ENCODE peak calls at places on chromosomes 12 and 14, in six cellular contexts. Q is tibial artery, M is cardiac muscle cell, H is H9, S is Peyer's patch, O is fibroblast of lung. P is an unnamed sample.

GRCh38 chr14:100282766-100283419 is 23.4 kb downstream of the SLC25A29 start:
- DNase-seq in M (no peak), O (no peak), H (no peak), Q (no peak), S (peak; percentile 39), P (no peak)

GRCh38 chr12:118319627-118320026 is 53.1 kb downstream of the TAOK3 start:
- DNase-seq in Q (no peak), H (no peak), M (no peak), O (no peak), S (no peak), P (no peak)

GRCh38 chr14:81127785-81128184 is 93.0 kb downstream of the GTF2A1 start:
- DNase-seq in O (peak; percentile 28), Q (no peak), M (peak; percentile 35), S (no peak), H (no peak), P (no peak)

GRCh38 chr12:65765436-65765813 is 58.9 kb upstream of the HMGA2 start:
- DNase-seq in O (peak; percentile 96), M (peak; percentile 81), Q (no peak), H (no peak), S (no peak), P (no peak)

GRCh38 chr12:41663487-41664258 is 475.6 kb downstream of the PDZRN4 start:
- DNase-seq in Q (no peak), O (peak; percentile 38), M (peak; percentile 6), H (no peak), S (no peak), P (peak; percentile 80)

GRCh38 chr12:82517027-82517426 is 158.7 kb downstream of the METTL25 start:
- DNase-seq in Q (no peak), H (peak; percentile 64), M (peak; percentile 21), S (no peak), O (no peak), P (peak; percentile 77)

GRCh38 chr14:32050839-32051238 is 26.3 kb upstream of the ARHGAP5 start:
- DNase-seq in H (no peak), O (no peak), M (no peak), Q (no peak), S (no peak), P (no peak)

GRCh38 chr12:128250091-128250490 is 16.9 kb upstream of the TMEM132C start:
- DNase-seq in H (no peak), Q (no peak), O (no peak), M (no peak), S (no peak), P (no peak)

GRCh38 chr12:2547273-2548044 is 247.3 kb upstream of the FKBP4 start:
- DNase-seq in M (no peak), H (no peak), O (no peak), Q (no peak), S (no peak), P (no peak)

GRCh38 chr14:74579447-74580274 is 32.4 kb downstream of the LTBP2 start:
- DNase-seq in M (peak; percentile 87), O (peak; percentile 95), S (no peak), Q (no peak), H (no peak), P (no peak)

GRCh38 chr12:121697093-121697698 is 15.4 kb upstream of the TMEM120B start:
- DNase-seq in H (no peak), Q (no peak), S (no peak), M (peak; percentile 67), O (peak; percentile 31), P (peak; percentile 78)

GRCh38 chr12:50533203-50533584 is 28.4 kb downstream of the DIP2B start:
- DNase-seq in O (no peak), Q (no peak), M (no peak), H (no peak), S (no peak), P (no peak)

GRCh38 chr12:122839907-122840554 is 4.8 kb downstream of the HIP1R start:
- DNase-seq in Q (no peak), H (no peak), O (no peak), M (no peak), S (no peak), P (no peak)

GRCh38 chr12:103105971-103106597 is 148.6 kb downstream of the ASCL1 start:
- DNase-seq in O (no peak), Q (no peak), S (no peak), M (no peak), H (no peak), P (no peak)

GRCh38 chr14:55332654-55333570 is 61.7 kb downstream of the FBXO34 start:
- DNase-seq in M (no peak), Q (no peak), S (no peak), H (no peak), O (peak; percentile 33), P (no peak)
- H3K4me1 ChIP-seq in M (peaks cover 22% of the 10 kb centered on the region), Q (peaks cover 34% of the 10 kb centered on the region), S (no peaks in the 10 kb centered on the region), H (no peaks in the 10 kb centered on the region), O (peaks cover 6% of the 10 kb centered on the region), P (peaks cover 6% of the 10 kb centered on the region)

DNA sequence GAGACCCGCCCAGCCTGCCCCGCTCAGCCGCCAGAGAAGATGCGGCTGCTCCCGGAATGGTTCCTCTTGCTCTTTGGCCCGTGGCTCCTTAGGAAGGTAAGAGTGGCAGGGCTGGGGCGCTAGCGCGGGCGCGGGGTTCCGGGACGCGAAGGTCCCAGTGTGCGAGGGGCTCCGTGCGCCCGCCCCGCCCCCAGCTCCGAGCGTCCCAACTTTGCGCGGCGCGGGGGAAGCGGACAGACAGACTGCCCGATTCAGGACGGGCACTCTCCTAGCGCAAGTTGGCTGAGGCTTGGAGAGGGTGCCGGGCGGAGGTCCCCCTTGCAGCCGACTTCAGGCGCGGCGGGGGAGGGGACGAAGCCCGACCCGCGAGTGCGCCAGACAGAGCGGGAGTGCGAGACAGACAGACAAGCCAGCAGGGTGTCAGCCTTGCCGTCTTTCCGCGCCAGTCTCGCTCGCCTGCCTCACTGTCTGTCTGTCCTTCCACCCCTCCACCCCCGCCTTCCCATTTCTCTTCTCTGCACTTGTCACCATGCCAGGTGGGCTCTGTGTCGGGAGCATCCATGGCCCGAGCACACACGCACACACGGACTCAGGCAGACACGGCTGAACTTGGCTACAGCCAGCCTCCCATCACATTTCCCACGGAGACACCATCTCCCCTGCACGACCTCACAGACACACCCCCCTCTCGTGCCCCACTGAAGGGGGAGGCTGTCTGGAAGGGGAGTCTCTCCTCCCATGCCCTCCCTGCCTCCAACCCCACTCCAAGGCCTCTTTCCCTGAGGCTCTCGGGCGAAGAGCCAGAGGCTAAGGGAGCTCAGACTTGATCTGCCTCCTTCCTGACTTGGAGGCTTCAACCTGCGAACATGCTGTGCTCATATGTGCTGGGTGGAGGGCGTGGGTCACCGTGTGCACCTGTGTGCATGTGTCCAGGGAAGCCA is 607 bp downstream of the NXPH4 start:
- DNase-seq in M (no peak), S (no peak), Q (no peak), O (no peak), H (no peak), P (peak; percentile 53)
- H3K4me1 ChIP-seq in M (no peaks in the 10 kb centered on the region), S (peaks cover 38% of the 10 kb centered on the region), Q (peaks cover 46% of the 10 kb centered on the region), O (peaks cover 9% of the 10 kb centered on the region), H (peaks cover 8% of the 10 kb centered on the region), P (peaks cover 53% of the 10 kb centered on the region)

DNA sequence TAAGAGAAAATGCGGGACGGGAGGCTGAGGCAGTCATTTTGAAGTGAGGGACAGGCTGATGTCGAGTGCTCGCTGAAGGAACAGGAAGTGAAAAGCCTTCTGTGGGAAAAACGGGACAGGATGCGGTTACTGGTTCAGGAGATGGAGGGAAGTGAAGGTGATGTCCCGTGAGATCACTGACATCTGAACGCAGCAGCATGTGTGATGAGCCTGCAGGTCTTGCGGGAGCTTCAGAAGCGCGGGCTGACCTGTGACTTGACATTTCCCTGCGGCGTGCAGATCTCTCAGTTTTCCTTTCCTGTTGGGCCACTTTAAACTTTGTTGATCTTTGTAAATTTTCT is 77.8 kb downstream of the DDX51 start:
- DNase-seq in O (no peak), Q (no peak), S (peak; percentile 81), H (no peak), M (no peak), P (no peak)
- H3K4me1 ChIP-seq in O (no peaks in the 10 kb centered on the region), Q (no peaks in the 10 kb centered on the region), S (peaks cover 10% of the 10 kb centered on the region), H (no peaks in the 10 kb centered on the region), M (no peaks in the 10 kb centered on the region), P (no peaks in the 10 kb centered on the region)

GRCh38 chr12:113292091-113292490 is 42.8 kb downstream of the SLC8B1 start:
- DNase-seq in H (no peak), Q (no peak), S (no peak), O (peak; percentile 43), M (peak; percentile 75), P (no peak)
- H3K4me1 ChIP-seq in H (no peaks in the 10 kb centered on the region), Q (peaks cover 11% of the 10 kb centered on the region), S (no peaks in the 10 kb centered on the region), O (no peaks in the 10 kb centered on the region), M (no peaks in the 10 kb centered on the region), P (no peaks in the 10 kb centered on the region)

GRCh38 chr14:102319351-102320032 is at the start of gene ZNF839:
- DNase-seq in O (peak; percentile 84), S (peak; percentile 97), Q (peak; percentile 95), H (peak; percentile 90), M (peak; percentile 92), P (peak; percentile 93)

GRCh38 chr14:102316048-102316745 is 3.3 kb upstream of the ZNF839 start:
- DNase-seq in O (peak; percentile 81), Q (peak; percentile 74), M (peak; percentile 83), S (peak; percentile 55), H (no peak), P (no peak)

GRCh38 chr14:102316746-102317563 is 2.6 kb upstream of the ZNF839 start:
- DNase-seq in S (peak; percentile 97), H (peak; percentile 95), M (peak; percentile 94), O (peak; percentile 89), Q (peak; percentile 96), P (peak; percentile 96)

GRCh38 chr14:102318781-102319276 is 717 bp upstream of the ZNF839 start:
- DNase-seq in Q (no peak), O (no peak), H (no peak), S (no peak), M (no peak), P (no peak)

GRCh38 chr14:102317564-102318248 is 1.8 kb upstream of the ZNF839 start:
- DNase-seq in H (no peak), M (no peak), O (no peak), S (peak; percentile 66), Q (no peak), P (peak; percentile 48)
- H3K4me1 ChIP-seq in H (no peaks in the 10 kb centered on the region), M (peaks cover 8% of the 10 kb centered on the region), O (peaks cover 9% of the 10 kb centered on the region), S (peaks cover 13% of the 10 kb centered on the region), Q (peaks cover 45% of the 10 kb centered on the region), P (peaks cover 27% of the 10 kb centered on the region)

GRCh38 chr12:1479645-1480044 is 114.7 kb downstream of the FBXL14 start:
- DNase-seq in H (peak; percentile 23), Q (no peak), O (no peak), M (no peak), S (no peak), P (no peak)
- H3K4me1 ChIP-seq in H (no peaks in the 10 kb centered on the region), Q (peaks cover 35% of the 10 kb centered on the region), O (peaks cover 9% of the 10 kb centered on the region), M (peaks cover 23% of the 10 kb centered on the region), S (no peaks in the 10 kb centered on the region), P (peaks cover 10% of the 10 kb centered on the region)